ENCODE peak calls at places on chromosome 6, in four cellular contexts. Y is AG08396; V is activated CD4-positive, CD25-positive, alpha-beta regulatory T cell; R is HFFc6. K is an unnamed sample.

GRCh38 chr6:80425089-80425823 is 318.8 kb downstream of the BCKDHB start:
- DNase-seq in Y (peak; percentile 61), V (no peak), R (peak; percentile 98), K (no peak)

GRCh38 chr6:113719545-113719944 is 137.6 kb upstream of the MARCKS start:
- DNase-seq in Y (peak; percentile 18), V (no peak), R (no peak), K (no peak)

GRCh38 chr6:8195040-8195713 is 92.8 kb upstream of the EEF1E1 start:
- DNase-seq in Y (no peak), V (no peak), R (no peak), K (no peak)

GRCh38 chr6:33014841-33015634 is 5.6 kb upstream of the HLA-DOA start:
- DNase-seq in Y (peak; percentile 73), V (no peak), R (peak; percentile 72), K (no peak)

GRCh38 chr6:33075208-33075567 is 602 bp upstream of the HLA-DPB1 start:
- DNase-seq in Y (no peak), V (no peak), R (no peak), K (no peak)

GRCh38 chr6:157494132-157494705 is 113.2 kb downstream of the ZDHHC14 start:
- DNase-seq in Y (no peak), V (no peak), R (no peak), K (no peak)

GRCh38 chr6:105803439-105803838 is 282.7 kb upstream of the PRDM1 start:
- DNase-seq in Y (no peak), V (no peak), R (peak; percentile 13), K (no peak)

GRCh38 chr6:53673138-53673801 is 7.7 kb upstream of the KLHL31 start:
- DNase-seq in Y (peak; percentile 43), V (no peak), R (peak; percentile 45), K (no peak)

GRCh38 chr6:132512638-132513632 is at the start of gene STX7:
- DNase-seq in Y (peak; percentile 97), V (peak; percentile 63), R (peak; percentile 82), K (peak; percentile 85)

GRCh38 chr6:5095236-5095635 is 10.1 kb downstream of the PPP1R3G start:
- DNase-seq in Y (no peak), V (no peak), R (peak; percentile 60), K (no peak)